ENCODE peak calls at places on chromosomes 6 and 20, in four cellular contexts. P is HepG2, F is SK-N-SH, N is HCT116. T is an unnamed sample.

GRCh38 chr6:141726158-141726557 is 406.6 kb upstream of the GJE1 start:
- DNase-seq in F (no peak), N (no peak), P (no peak), T (no peak)

GRCh38 chr6:137823826-137824501 is 43.1 kb upstream of the TNFAIP3 start:
- DNase-seq in P (no peak), F (peak), N (no peak), T (peak)

GRCh38 chr6:110874880-110875547 is 429 bp downstream of the AMD1 start:
- DNase-seq in N (no peak), F (peak), P (no peak), T (no peak)

GRCh38 chr6:134257516-134257915 is 60.4 kb downstream of the SGK1 start:
- DNase-seq in P (no peak), N (no peak), F (no peak), T (no peak)

GRCh38 chr20:34709044-34709835 is 5.1 kb downstream of the TP53INP2 start:
- DNase-seq in P (no peak), F (peak), N (peak), T (peak)

GRCh38 chr6:1311400-1312192 is at the start of gene FOXQ1:
- DNase-seq in F (peak), P (peak), N (peak), T (no peak)

GRCh38 chr20:12175538-12175937 is 257.8 kb downstream of the BTBD3 start:
- DNase-seq in F (no peak), P (no peak), N (no peak), T (no peak)

GRCh38 chr6:70956191-70956450 is 739 bp downstream of the B3GAT2 start:
- DNase-seq in P (no peak), F (no peak), N (no peak), T (no peak)

GRCh38 chr6:15911753-15912504 is 217.0 kb upstream of the MYLIP start:
- DNase-seq in N (no peak), F (no peak), P (no peak), T (no peak)

GRCh38 chr6:101236709-101237108 is 156.8 kb upstream of the GRIK2 start:
- DNase-seq in F (no peak), N (no peak), P (no peak), T (no peak)

GRCh38 chr20:22438926-22439325 is 145.4 kb downstream of the FOXA2 start:
- DNase-seq in F (peak), P (peak), N (peak), T (peak)

GRCh38 chr6:118524686-118525085 is 23.4 kb upstream of the PLN start:
- DNase-seq in F (no peak), P (no peak), N (no peak), T (no peak)

GRCh38 chr20:46520976-46521579 is 7.7 kb upstream of the ZNF334 start:
- DNase-seq in F (peak), N (peak), P (peak), T (peak)

GRCh38 chr6:144304223-144304848 is 19.2 kb downstream of the UTRN start:
- DNase-seq in F (no peak), N (no peak), P (no peak), T (no peak)

GRCh38 chr20:64226686-64227576 is 28.6 kb upstream of the PCMTD2 start:
- DNase-seq in P (no peak), N (no peak), F (no peak), T (no peak)

GRCh38 chr6:11593096-11593495 is 55.5 kb downstream of the TMEM170B start:
- DNase-seq in N (no peak), P (no peak), F (no peak), T (no peak)

GRCh38 chr6:26284537-26285142 is 80.4 kb upstream of the BTN3A2 start:
- DNase-seq in N (no peak), F (no peak), P (no peak), T (no peak)

GRCh38 chr20:57928181-57928967 is 218.6 kb upstream of the PMEPA1 start:
- DNase-seq in F (no peak), N (no peak), P (no peak), T (no peak)
- TF ChIP-seq ELF1 in F (no peak), N (no peak), P (no peak), T (no peak)

GRCh38 chr6:149026530-149026942 is 279.7 kb downstream of the UST start:
- DNase-seq in F (peak), N (peak), P (peak), T (peak)
- TF ChIP-seq ELF1 in F (no peak), N (no peak), P (no peak), T (no peak)

GRCh38 chr6:96898241-96898851 is 655 bp upstream of the NDUFAF4 start:
- DNase-seq in N (no peak), P (no peak), F (peak), T (peak)

GRCh38 chr6:96897396-96898240 is at the start of gene NDUFAF4:
- DNase-seq in F (peak), P (peak), N (peak), T (peak)

GRCh38 chr6:96900873-96901272 is 3.2 kb upstream of the NDUFAF4 start:
- DNase-seq in F (no peak), P (no peak), N (no peak), T (no peak)

GRCh38 chr6:96899599-96899998 is 1.9 kb upstream of the NDUFAF4 start:
- DNase-seq in N (no peak), P (no peak), F (no peak), T (no peak)

GRCh38 chr6:96899019-96899418 is 1.3 kb upstream of the NDUFAF4 start:
- DNase-seq in P (peak), F (peak), N (peak), T (no peak)
- TF ChIP-seq ELF1 in P (no peak), F (no peak), N (no peak), T (no peak)

GRCh38 chr6:89989742-89990141 is 95.5 kb downstream of the GJA10 start:
- DNase-seq in P (no peak), N (no peak), F (no peak), T (no peak)
- TF ChIP-seq ELF1 in P (no peak), N (no peak), F (no peak), T (no peak)

GRCh38 chr6:33730611-33731010 is 16.1 kb downstream of the IP6K3 start:
- DNase-seq in F (no peak), N (no peak), P (no peak), T (no peak)
- TF ChIP-seq ELF1 in F (no peak), N (no peak), P (no peak), T (no peak)

GRCh38 chr6:89585156-89585555 is 53.4 kb downstream of the LYRM2 start:
- DNase-seq in F (no peak), N (no peak), P (no peak), T (no peak)
- TF ChIP-seq ELF1 in F (no peak), N (no peak), P (no peak), T (no peak)

T was measured in K562.